ENCODE peak calls at places on chromosomes 3 and 15, in ten cellular contexts. E is AG04449, S is upper lobe of left lung, R is fibroblast of lung, J is fibroblast of mammary gland, K is choroid plexus epithelial cell, D is body of pancreas, Q is neural progenitor cell, T is epithelial cell of proximal tubule, B is adrenal gland. W is an unnamed sample.

GRCh38 chr15:56295433-56295832 is 51.8 kb upstream of the RFX7 start:
- DNase-seq in T (no peak), R (no peak), E (no peak), Q (no peak), J (no peak), K (no peak), S (no peak), D (no peak), B (no peak), W (no peak)

GRCh38 chr3:128487813-128488635 is 5.0 kb downstream of the GATA2 start:
- DNase-seq in J (peak; percentile 65), E (peak; percentile 55), D (peak; percentile 89), Q (peak; percentile 96), T (no peak), R (peak; percentile 91), K (peak; percentile 76), B (peak; percentile 84), S (peak; percentile 94), W (peak; percentile 90)

GRCh38 chr15:90294601-90295269 is 29.3 kb downstream of the NGRN start:
- DNase-seq in T (no peak), K (no peak), Q (no peak), E (no peak), D (peak; percentile 49), J (no peak), B (no peak), R (no peak), S (peak; percentile 70), W (no peak)

GRCh38 chr3:196406806-196407470 is 25.3 kb downstream of the UBXN7 start:
- DNase-seq in J (peak; percentile 51), T (no peak), K (peak; percentile 93), R (peak; percentile 82), D (peak; percentile 21), S (no peak), E (peak; percentile 73), Q (no peak), B (peak; percentile 17), W (no peak)

GRCh38 chr3:120119846-120120510 is 25.7 kb upstream of the GSK3B start:
- DNase-seq in E (no peak), B (no peak), J (no peak), K (no peak), D (no peak), T (no peak), S (no peak), R (no peak), Q (no peak), W (no peak)

GRCh38 chr15:47974724-47975123 is 146.1 kb upstream of the SLC24A5 start:
- DNase-seq in J (no peak), T (no peak), E (no peak), Q (no peak), D (no peak), R (no peak), K (no peak), B (no peak), S (no peak), W (no peak)

GRCh38 chr3:123650101-123650500 is 65.2 kb upstream of the HACD2 start:
- DNase-seq in Q (no peak), S (no peak), K (no peak), D (no peak), T (no peak), E (no peak), J (no peak), R (no peak), B (no peak), W (no peak)

GRCh38 chr15:60062826-60063225 is 58.7 kb downstream of the FOXB1 start:
- DNase-seq in T (no peak), B (no peak), S (no peak), R (peak; percentile 55), Q (no peak), J (peak; percentile 84), K (peak; percentile 46), D (no peak), E (no peak), W (peak; percentile 83)

GRCh38 chr15:37038716-37039106 is 61.6 kb downstream of the MEIS2 start:
- DNase-seq in E (no peak), J (no peak), T (no peak), R (no peak), K (no peak), Q (no peak), D (no peak), S (no peak), B (no peak), W (peak; percentile 20)

GRCh38 chr3:137304313-137305056 is 346.7 kb downstream of the IL20RB start:
- DNase-seq in S (no peak), K (no peak), Q (peak; percentile 14), E (no peak), D (no peak), J (no peak), B (no peak), T (no peak), R (no peak), W (no peak)

GRCh38 chr3:142354076-142354475 is 93.8 kb downstream of the XRN1 start:
- DNase-seq in T (no peak), S (no peak), D (no peak), R (peak; percentile 36), K (no peak), Q (no peak), B (no peak), E (no peak), J (no peak), W (no peak)

GRCh38 chr15:70421197-70421482 is 323.4 kb upstream of the TLE3 start:
- DNase-seq in E (no peak), B (no peak), D (peak; percentile 39), K (no peak), J (no peak), Q (no peak), T (no peak), S (no peak), R (no peak), W (no peak)

GRCh38 chr3:49804141-49805041 is 1.3 kb downstream of the INKA1 start:
- DNase-seq in B (no peak), J (no peak), K (no peak), E (no peak), R (no peak), S (peak; percentile 86), D (no peak), Q (no peak), T (no peak), W (peak; percentile 54)

GRCh38 chr3:123605789-123606234 is 21.0 kb upstream of the HACD2 start:
- DNase-seq in R (peak; percentile 47), T (no peak), S (no peak), J (peak; percentile 19), K (no peak), Q (no peak), E (no peak), B (no peak), D (no peak), W (no peak)

GRCh38 chr3:16236856-16237393 is 27.8 kb downstream of the DPH3 start:
- DNase-seq in Q (no peak), D (no peak), S (no peak), R (peak; percentile 62), E (no peak), K (peak; percentile 25), J (no peak), B (no peak), T (no peak), W (no peak)

GRCh38 chr3:175274474-175275218 is 415.5 kb downstream of the NAALADL2 start:
- DNase-seq in T (no peak), K (no peak), B (no peak), E (no peak), S (no peak), J (no peak), Q (no peak), D (no peak), R (no peak), W (no peak)

DNA sequence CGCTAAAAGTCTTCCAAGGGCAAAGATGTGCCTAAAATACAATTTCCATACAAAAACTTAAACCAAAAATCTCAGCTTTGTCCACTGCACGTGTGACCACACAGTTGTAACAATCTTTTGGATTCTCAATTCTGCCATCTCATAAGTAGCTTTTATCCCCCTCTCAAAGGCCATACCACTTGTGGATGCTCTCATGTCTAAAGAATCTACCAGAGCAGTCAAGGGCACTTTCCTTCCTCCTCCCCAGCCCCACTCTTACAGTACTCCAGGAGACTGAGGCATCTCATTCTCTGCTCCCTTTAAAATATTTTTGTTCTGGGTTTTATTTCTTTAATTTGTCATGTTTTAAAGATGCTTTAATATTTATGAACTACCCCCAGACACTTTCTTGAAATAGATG is 102.3 kb upstream of the PFN2 start:
- DNase-seq in J (no peak), S (no peak), K (no peak), R (peak; percentile 78), B (no peak), T (no peak), D (no peak), Q (no peak), E (no peak), W (no peak)
- H3K4me3 ChIP-seq in J (no peak overlapping the region), S (no peak overlapping the region), K (no peak overlapping the region), R (no peak overlapping the region), B (no peak overlapping the region), T (no peak overlapping the region), D (no peak overlapping the region), Q (no peak overlapping the region), E (no peak overlapping the region), W (no peak overlapping the region)

DNA sequence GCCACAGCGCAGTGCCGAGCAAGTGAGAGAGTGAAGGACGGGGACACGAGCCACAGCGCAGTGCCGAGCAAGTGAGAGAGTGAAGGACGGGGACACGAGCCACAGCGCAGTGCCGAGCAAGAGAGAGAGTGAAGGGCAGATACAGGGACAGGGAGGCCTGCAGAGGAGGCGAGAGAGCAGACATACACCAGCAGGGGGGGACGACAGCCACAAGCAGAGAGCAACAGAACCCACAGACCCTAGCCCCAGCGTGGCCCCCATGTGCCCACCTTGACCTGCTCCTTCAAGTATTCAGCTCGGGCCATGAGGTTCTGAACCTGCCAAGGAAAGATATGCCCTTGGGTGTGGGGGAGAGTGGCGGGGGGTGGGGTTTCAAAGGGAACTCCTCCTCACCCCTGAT is 5.5 kb downstream of the ULK3 start:
- DNase-seq in T (no peak), E (no peak), J (no peak), K (no peak), S (no peak), R (no peak), D (no peak), Q (no peak), B (peak; percentile 48), W (no peak)
- TF ChIP-seq CTCF in T (peak; percentile 38), E (no peak), J (no peak), K (peak; percentile 26), S (no peak), R (no peak), D (no peak), Q (peak; percentile 19), B (peak; percentile 11), W (no peak)

GRCh38 chr3:169969696-169970095 is 3.1 kb downstream of the SEC62 start:
- DNase-seq in D (no peak), B (no peak), J (no peak), R (no peak), Q (no peak), K (no peak), E (no peak), S (no peak), T (no peak), W (no peak)
- H3K4me3 ChIP-seq in D (no peak overlapping the region), B (no peak overlapping the region), J (no peak overlapping the region), R (no peak overlapping the region), Q (no peak overlapping the region), K (no peak overlapping the region), E (no peak overlapping the region), S (no peak overlapping the region), T (no peak overlapping the region), W (no peak overlapping the region)

DNA sequence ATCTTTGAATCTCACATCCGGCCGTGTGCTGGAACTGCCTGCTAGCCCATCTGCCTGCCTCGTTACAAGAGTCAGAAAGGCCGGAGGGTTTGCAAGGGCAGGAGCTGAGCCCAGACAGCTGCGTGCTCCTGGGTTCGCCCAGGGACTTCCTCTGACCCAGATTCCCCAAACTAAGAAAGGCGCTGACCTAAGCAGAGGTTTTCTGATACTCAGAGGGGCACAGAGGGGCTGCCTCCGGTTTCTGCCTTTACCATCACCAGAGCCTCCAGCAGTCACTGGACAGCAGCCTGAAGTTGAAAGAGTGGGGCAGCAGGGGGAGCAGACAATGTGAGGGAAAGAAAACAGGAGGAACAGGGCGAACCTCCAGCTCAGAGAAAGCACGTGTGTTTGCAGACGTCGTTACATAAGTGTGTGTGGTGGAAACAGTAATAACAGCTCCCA is 33.4 kb upstream of the RAD18 start:
- DNase-seq in T (no peak), J (peak; percentile 68), Q (peak; percentile 66), E (no peak), R (peak; percentile 32), B (no peak), S (peak; percentile 8), D (peak; percentile 51), K (peak; percentile 75), W (peak; percentile 78)
- TF ChIP-seq CTCF in T (peak; percentile 17), J (peak; percentile 51), Q (peak; percentile 51), E (peak; percentile 34), R (peak; percentile 30), B (peak; percentile 34), S (peak; percentile 30), D (peak; percentile 31), K (peak; percentile 68), W (peak; percentile 45)

W was measured in foreskin fibroblast.